ENCODE peak calls at places on chromosome 19, in ten cellular contexts. One of them, this sample, is unnamed.

GRCh38 chr19:54660967-54661366 is 1.8 kb upstream of the LILRB4 start:
- DNase-seq in fibroblast of mammary gland: no peak
- DNase-seq in T-helper 2 cell: no peak
- DNase-seq in ascending aorta: no peak
- DNase-seq in BJ: no peak
- DNase-seq in AG09319: no peak
- DNase-seq in lower lobe of right lung: no peak
- DNase-seq in esophagus squamous epithelium: no peak
- DNase-seq in HS-27A: no peak
- DNase-seq in omental fat pad: no peak
- DNase-seq in this sample: no peak

GRCh38 chr19:2455481-2456300 is 1.1 kb downstream of the LMNB2 start:
- DNase-seq in AG09319: no peak
- DNase-seq in lower lobe of right lung: peak; percentile 62
- DNase-seq in T-helper 2 cell: peak; percentile 31
- DNase-seq in fibroblast of mammary gland: no peak
- DNase-seq in omental fat pad: peak; percentile 36
- DNase-seq in esophagus squamous epithelium: no peak
- DNase-seq in BJ: no peak
- DNase-seq in ascending aorta: no peak
- DNase-seq in HS-27A: no peak
- DNase-seq in this sample: peak; percentile 21

GRCh38 chr19:32691291-32691951 is at the start of gene NUDT19:
- DNase-seq in esophagus squamous epithelium: no peak
- DNase-seq in T-helper 2 cell: peak; percentile 71
- DNase-seq in BJ: peak; percentile 41
- DNase-seq in HS-27A: peak; percentile 88
- DNase-seq in AG09319: peak; percentile 35
- DNase-seq in fibroblast of mammary gland: peak; percentile 73
- DNase-seq in ascending aorta: peak; percentile 91
- DNase-seq in lower lobe of right lung: peak; percentile 94
- DNase-seq in omental fat pad: peak; percentile 29
- DNase-seq in this sample: peak; percentile 77

GRCh38 chr19:18496167-18496979 is 25.5 kb downstream of the ELL start:
- DNase-seq in ascending aorta: no peak
- DNase-seq in AG09319: no peak
- DNase-seq in esophagus squamous epithelium: no peak
- DNase-seq in BJ: no peak
- DNase-seq in HS-27A: no peak
- DNase-seq in fibroblast of mammary gland: peak; percentile 77
- DNase-seq in T-helper 2 cell: no peak
- DNase-seq in omental fat pad: no peak
- DNase-seq in lower lobe of right lung: peak; percentile 78
- DNase-seq in this sample: peak; percentile 79

GRCh38 chr19:3224346-3225325 is at the start of gene CELF5:
- DNase-seq in BJ: no peak
- DNase-seq in lower lobe of right lung: no peak
- DNase-seq in AG09319: no peak
- DNase-seq in ascending aorta: no peak
- DNase-seq in esophagus squamous epithelium: no peak
- DNase-seq in HS-27A: no peak
- DNase-seq in fibroblast of mammary gland: no peak
- DNase-seq in T-helper 2 cell: peak; percentile 30
- DNase-seq in omental fat pad: no peak
- DNase-seq in this sample: peak; percentile 11

GRCh38 chr19:47436712-47437401 is 17.5 kb upstream of the MEIS3 start:
- DNase-seq in omental fat pad: peak; percentile 92
- DNase-seq in fibroblast of mammary gland: peak; percentile 61
- DNase-seq in BJ: no peak
- DNase-seq in lower lobe of right lung: peak; percentile 84
- DNase-seq in AG09319: no peak
- DNase-seq in ascending aorta: peak; percentile 86
- DNase-seq in esophagus squamous epithelium: no peak
- DNase-seq in T-helper 2 cell: peak; percentile 74
- DNase-seq in HS-27A: peak; percentile 51
- DNase-seq in this sample: peak; percentile 68

GRCh38 chr19:14006766-14007562 is 844 bp upstream of the RFX1 start:
- DNase-seq in T-helper 2 cell: no peak
- DNase-seq in HS-27A: no peak
- DNase-seq in omental fat pad: peak; percentile 70
- DNase-seq in ascending aorta: no peak
- DNase-seq in lower lobe of right lung: peak; percentile 92
- DNase-seq in esophagus squamous epithelium: no peak
- DNase-seq in BJ: no peak
- DNase-seq in fibroblast of mammary gland: no peak
- DNase-seq in AG09319: no peak
- DNase-seq in this sample: no peak

GRCh38 chr19:32822916-32823746 is 46.4 kb downstream of the SLC7A9 start:
- DNase-seq in lower lobe of right lung: no peak
- DNase-seq in AG09319: no peak
- DNase-seq in HS-27A: no peak
- DNase-seq in BJ: no peak
- DNase-seq in omental fat pad: no peak
- DNase-seq in ascending aorta: no peak
- DNase-seq in esophagus squamous epithelium: no peak
- DNase-seq in fibroblast of mammary gland: no peak
- DNase-seq in T-helper 2 cell: no peak
- DNase-seq in this sample: no peak

GRCh38 chr19:17538684-17539287 is 16.7 kb upstream of the COLGALT1 start:
- DNase-seq in HS-27A: no peak
- DNase-seq in omental fat pad: no peak
- DNase-seq in lower lobe of right lung: no peak
- DNase-seq in AG09319: no peak
- DNase-seq in fibroblast of mammary gland: no peak
- DNase-seq in esophagus squamous epithelium: no peak
- DNase-seq in T-helper 2 cell: no peak
- DNase-seq in BJ: no peak
- DNase-seq in ascending aorta: no peak
- DNase-seq in this sample: no peak

GRCh38 chr19:5292843-5293606 is 47.6 kb downstream of the PTPRS start:
- DNase-seq in T-helper 2 cell: peak; percentile 10
- DNase-seq in esophagus squamous epithelium: no peak
- DNase-seq in fibroblast of mammary gland: peak; percentile 63
- DNase-seq in omental fat pad: peak; percentile 33
- DNase-seq in lower lobe of right lung: peak; percentile 54
- DNase-seq in AG09319: peak; percentile 68
- DNase-seq in HS-27A: no peak
- DNase-seq in ascending aorta: peak; percentile 80
- DNase-seq in BJ: no peak
- DNase-seq in this sample: peak; percentile 69